ENCODE peak calls at places on chromosome 1, in six cellular contexts. O is GDM1, F is adrenal gland, W is T47D, G is NCI-H187, J is cardiac muscle cell. B is an unnamed sample.

GRCh38 chr1:22709227-22709626 is 1.4 kb upstream of the EPHB2 start:
- DNase-seq in O (no peak), F (no peak), W (peak; percentile 10), G (no peak), J (no peak), B (no peak)

GRCh38 chr1:206953626-206954025 is 7.4 kb upstream of the PIGR start:
- DNase-seq in O (no peak), F (no peak), W (peak; percentile 90), G (no peak), J (no peak), B (no peak)

GRCh38 chr1:151549199-151549598 is 9.1 kb downstream of the TUFT1 start:
- DNase-seq in O (no peak), F (no peak), W (no peak), G (no peak), J (no peak), B (no peak)

GRCh38 chr1:40717960-40718359 is 26.5 kb downstream of the NFYC start:
- DNase-seq in O (no peak), F (no peak), W (no peak), G (no peak), J (no peak), B (no peak)

GRCh38 chr1:20871419-20871818 is 84.3 kb upstream of the HP1BP3 start:
- DNase-seq in O (no peak), F (no peak), W (no peak), G (no peak), J (no peak), B (no peak)

GRCh38 chr1:60664079-60664478 is 418.3 kb upstream of the NFIA start:
- DNase-seq in O (no peak), F (no peak), W (no peak), G (no peak), J (no peak), B (no peak)

GRCh38 chr1:178161516-178161915 is 67.6 kb downstream of the RASAL2 start:
- DNase-seq in O (no peak), F (no peak), W (no peak), G (no peak), J (no peak), B (no peak)

GRCh38 chr1:69967245-69967766 is 238.1 kb downstream of the LRRC40 start:
- DNase-seq in O (no peak), F (no peak), W (peak; percentile 7), G (no peak), J (no peak), B (no peak)

GRCh38 chr1:184340984-184341383 is 45.8 kb upstream of the C1orf21 start:
- DNase-seq in O (no peak), F (no peak), W (no peak), G (no peak), J (no peak), B (no peak)

GRCh38 chr1:53365405-53366063 is 37.7 kb upstream of the LRP8 start:
- DNase-seq in O (no peak), F (no peak), W (no peak), G (peak; percentile 68), J (peak; percentile 79), B (no peak)

GRCh38 chr1:165288301-165289120 is 68.0 kb downstream of the LMX1A start:
- DNase-seq in O (no peak), F (no peak), W (no peak), G (peak; percentile 81), J (no peak), B (no peak)

GRCh38 chr1:46613661-46614603 is 2.7 kb downstream of the MOB3C start:
- DNase-seq in O (peak; percentile 54), F (peak; percentile 89), W (no peak), G (no peak), J (peak; percentile 64), B (peak; percentile 28)

GRCh38 chr1:231636157-231636556 is 9.6 kb downstream of the DISC1 start:
- DNase-seq in O (no peak), F (peak; percentile 79), W (no peak), G (no peak), J (no peak), B (no peak)

GRCh38 chr1:50595874-50596273 is 172.6 kb upstream of the DMRTA2 start:
- DNase-seq in O (no peak), F (no peak), W (no peak), G (no peak), J (no peak), B (no peak)

GRCh38 chr1:110086959-110087358 is 16.5 kb upstream of the ALX3 start:
- DNase-seq in O (no peak), F (no peak), W (peak; percentile 44), G (no peak), J (no peak), B (no peak)

GRCh38 chr1:18929686-18930085 is 26.8 kb downstream of the IFFO2 start:
- DNase-seq in O (no peak), F (no peak), W (no peak), G (no peak), J (no peak), B (no peak)

GRCh38 chr1:101253976-101254660 is 17.3 kb downstream of the S1PR1 start:
- DNase-seq in O (no peak), F (peak; percentile 68), W (no peak), G (no peak), J (no peak), B (no peak)

GRCh38 chr1:42306977-42307376 is 28.1 kb downstream of the FOXJ3 start:
- DNase-seq in O (no peak), F (no peak), W (no peak), G (no peak), J (no peak), B (no peak)

GRCh38 chr1:48109390-48110009 is 112.3 kb upstream of the TRABD2B start:
- DNase-seq in O (no peak), F (no peak), W (peak; percentile 68), G (peak; percentile 35), J (peak; percentile 71), B (peak; percentile 27)

GRCh38 chr1:231188072-231188471 is 26.2 kb downstream of the TRIM67 start:
- DNase-seq in O (no peak), F (no peak), W (no peak), G (no peak), J (no peak), B (no peak)

B was measured in cerebellum.